ENCODE peak calls at places on chromosomes 3 and 15, in nine cellular contexts. J is mucosa of descending colon; T is Caco-2; C is cardiac muscle cell; K is IMR-90; V is pancreas; Q is naive thymus-derived CD4-positive, alpha-beta T cell; D is Panc1; Y is ovary. I is an unnamed sample.

GRCh38 chr15:88647362-88648105 is 8.7 kb downstream of the ISG20 start:
- DNase-seq in J (no peak), T (no peak), C (no peak), K (no peak), V (peak; percentile 78), Q (peak; percentile 20), D (no peak), Y (no peak), I (no peak)

GRCh38 chr3:105527949-105528348 is 161.2 kb downstream of the ALCAM start:
- DNase-seq in J (no peak), T (no peak), C (no peak), K (peak; percentile 49), V (no peak), Q (no peak), D (no peak), Y (no peak), I (no peak)

GRCh38 chr15:99763827-99764226 is 30.6 kb upstream of the LYSMD4 start:
- DNase-seq in J (no peak), T (no peak), C (no peak), K (no peak), V (no peak), Q (no peak), D (no peak), Y (no peak), I (no peak)

GRCh38 chr3:141797819-141798405 is 34.7 kb downstream of the GRK7 start:
- DNase-seq in J (no peak), T (no peak), C (no peak), K (no peak), V (no peak), Q (no peak), D (no peak), Y (peak; percentile 30), I (no peak)

GRCh38 chr3:98961161-98962155 is 60.0 kb upstream of the DCBLD2 start:
- DNase-seq in J (no peak), T (no peak), C (no peak), K (peak; percentile 88), V (no peak), Q (no peak), D (no peak), Y (no peak), I (no peak)

GRCh38 chr3:107416138-107416537 is 38.9 kb downstream of the CCDC54 start:
- DNase-seq in J (no peak), T (no peak), C (peak; percentile 12), K (peak; percentile 16), V (no peak), Q (no peak), D (no peak), Y (no peak), I (no peak)

GRCh38 chr15:75591655-75592364 is 12.7 kb upstream of the PTPN9 start:
- DNase-seq in J (no peak), T (peak; percentile 61), C (peak; percentile 38), K (no peak), V (no peak), Q (no peak), D (no peak), Y (no peak), I (no peak)

GRCh38 chr3:183845608-183846288 is 20.4 kb upstream of the MAP6D1 start:
- DNase-seq in J (no peak), T (peak; percentile 15), C (no peak), K (peak; percentile 31), V (no peak), Q (no peak), D (no peak), Y (no peak), I (no peak)

GRCh38 chr3:174125267-174125844 is 727.8 kb downstream of the NLGN1 start:
- DNase-seq in J (no peak), T (peak; percentile 32), C (peak; percentile 64), K (peak; percentile 65), V (no peak), Q (no peak), D (no peak), Y (no peak), I (no peak)

GRCh38 chr3:128060473-128061381 is 8.5 kb downstream of the SEC61A1 start:
- DNase-seq in J (no peak), T (no peak), C (no peak), K (peak; percentile 100), V (no peak), Q (no peak), D (no peak), Y (no peak), I (no peak)

GRCh38 chr15:72554471-72555425 is 80.6 kb downstream of the ARIH1 start:
- DNase-seq in J (no peak), T (no peak), C (no peak), K (peak; percentile 84), V (no peak), Q (peak; percentile 24), D (no peak), Y (no peak), I (no peak)

GRCh38 chr15:73876779-73877178 is 3.4 kb downstream of the TBC1D21 start:
- DNase-seq in J (no peak), T (peak; percentile 28), C (no peak), K (no peak), V (no peak), Q (no peak), D (no peak), Y (no peak), I (no peak)

GRCh38 chr15:57320543-57321220 is 55.6 kb upstream of the CGNL1 start:
- DNase-seq in J (no peak), T (no peak), C (no peak), K (peak; percentile 38), V (no peak), Q (no peak), D (no peak), Y (no peak), I (no peak)

GRCh38 chr15:87871130-87871737 is 385.3 kb downstream of the NTRK3 start:
- DNase-seq in J (no peak), T (no peak), C (no peak), K (peak; percentile 55), V (no peak), Q (no peak), D (no peak), Y (no peak), I (no peak)

GRCh38 chr3:135918600-135918999 is 46.9 kb upstream of the PPP2R3A start:
- DNase-seq in J (no peak), T (peak; percentile 4), C (peak; percentile 50), K (peak; percentile 67), V (no peak), Q (no peak), D (no peak), Y (no peak), I (no peak)

GRCh38 chr3:99767341-99767740 is 50.3 kb upstream of the CMSS1 start:
- DNase-seq in J (no peak), T (no peak), C (no peak), K (no peak), V (no peak), Q (no peak), D (no peak), Y (no peak), I (no peak)

DNA sequence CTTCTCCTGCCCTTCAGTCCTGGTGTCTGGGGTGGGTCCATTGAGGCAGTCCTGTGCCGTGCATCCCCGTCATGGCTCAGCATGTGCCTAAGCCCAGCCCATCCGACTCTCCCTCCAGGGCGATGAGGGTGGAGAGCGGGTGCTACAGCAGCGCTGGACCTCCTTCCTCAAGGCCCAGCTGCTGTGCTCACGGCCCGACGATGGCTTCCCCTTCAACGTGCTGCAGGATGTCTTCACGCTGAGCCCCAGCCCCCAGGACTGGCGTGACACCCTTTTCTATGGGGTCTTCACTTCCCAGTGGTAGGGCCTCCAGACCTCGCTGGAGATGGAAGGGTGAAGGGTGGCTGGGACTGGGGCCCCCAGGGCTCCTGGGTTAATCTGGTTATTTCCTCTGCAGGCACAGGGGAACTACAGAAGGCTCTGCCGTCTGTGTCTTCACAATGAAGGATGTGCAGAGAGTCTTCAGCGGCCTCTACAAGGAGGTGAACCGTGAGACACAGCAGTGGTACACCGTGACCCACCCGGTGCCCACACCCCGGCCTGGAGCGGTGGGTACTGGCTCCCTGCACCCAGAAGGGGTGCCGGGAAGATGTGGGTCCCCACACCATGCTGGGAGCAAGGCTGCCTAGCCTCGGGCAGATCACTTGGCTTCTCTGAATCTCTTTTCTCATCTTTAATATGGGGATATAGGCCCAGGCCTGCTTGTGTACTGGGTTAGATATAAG is 10.1 kb downstream of the CIB1 start:
- DNase-seq in J (peak; percentile 43), T (no peak), C (no peak), K (no peak), V (no peak), Q (no peak), D (no peak), Y (no peak), I (no peak)
- H3K36me3 ChIP-seq in J (peaks cover 9% of the 10 kb centered on the region), T (no peaks in the 10 kb centered on the region), C (peaks cover 30% of the 10 kb centered on the region), K (peaks cover 39% of the 10 kb centered on the region), V (peaks cover 57% of the 10 kb centered on the region), Q (peaks cover 2% of the 10 kb centered on the region), D (peaks cover 29% of the 10 kb centered on the region), Y (no peaks in the 10 kb centered on the region), I (peaks cover 3% of the 10 kb centered on the region)

DNA sequence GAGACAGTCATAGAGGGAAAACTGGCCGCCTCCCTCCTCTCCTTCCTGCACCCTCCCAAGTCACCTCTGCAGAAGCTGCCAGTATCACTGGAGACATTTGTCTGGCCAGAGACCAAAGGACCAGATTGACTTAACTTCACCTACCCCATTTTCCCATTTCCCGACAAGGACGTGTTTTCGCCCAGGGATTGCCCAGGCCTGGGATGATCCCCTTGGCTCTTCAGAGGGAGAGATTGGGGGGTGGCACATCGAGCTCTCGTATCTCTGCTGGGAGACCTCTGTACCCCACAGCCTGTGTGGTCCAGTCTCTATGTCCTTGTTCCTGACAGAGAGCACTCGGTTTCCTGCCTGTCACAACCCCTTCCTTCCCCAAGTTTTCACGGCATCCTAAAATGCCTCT is 31.4 kb downstream of the RGMA start:
- DNase-seq in J (no peak), T (no peak), C (no peak), K (no peak), V (no peak), Q (no peak), D (no peak), Y (no peak), I (no peak)
- H3K4me1 ChIP-seq in J (peaks cover 5% of the 10 kb centered on the region), T (no peaks in the 10 kb centered on the region), C (peaks cover 13% of the 10 kb centered on the region), K (peaks cover 1% of the 10 kb centered on the region), V (no peaks in the 10 kb centered on the region), Q (no peaks in the 10 kb centered on the region), D (no peaks in the 10 kb centered on the region), Y (peaks cover 11% of the 10 kb centered on the region), I (peaks cover 2% of the 10 kb centered on the region)

GRCh38 chr3:188453431-188454384 is 299.8 kb downstream of the LPP start:
- DNase-seq in J (no peak), T (no peak), C (no peak), K (no peak), V (no peak), Q (no peak), D (no peak), Y (no peak), I (no peak)
- H3K36me3 ChIP-seq in J (no peaks in the 10 kb centered on the region), T (no peaks in the 10 kb centered on the region), C (no peaks in the 10 kb centered on the region), K (peaks cover 2% of the 10 kb centered on the region), V (no peaks in the 10 kb centered on the region), Q (no peaks in the 10 kb centered on the region), D (no peaks in the 10 kb centered on the region), Y (no peaks in the 10 kb centered on the region), I (no peaks in the 10 kb centered on the region)

GRCh38 chr3:131914090-131914691 is 120.6 kb downstream of the CPNE4 start:
- DNase-seq in J (no peak), T (no peak), C (no peak), K (no peak), V (no peak), Q (no peak), D (no peak), Y (no peak), I (no peak)

GRCh38 chr3:131922356-131922755 is 112.5 kb downstream of the CPNE4 start:
- DNase-seq in J (no peak), T (no peak), C (no peak), K (no peak), V (no peak), Q (no peak), D (no peak), Y (no peak), I (no peak)

GRCh38 chr3:131912255-131912654 is 122.6 kb downstream of the CPNE4 start:
- DNase-seq in J (no peak), T (no peak), C (no peak), K (no peak), V (no peak), Q (no peak), D (no peak), Y (no peak), I (no peak)

GRCh38 chr3:131917006-131917405 is 117.8 kb downstream of the CPNE4 start:
- DNase-seq in J (no peak), T (no peak), C (no peak), K (no peak), V (no peak), Q (no peak), D (no peak), Y (no peak), I (no peak)
- H3K4me1 ChIP-seq in J (no peaks in the 10 kb centered on the region), T (no peaks in the 10 kb centered on the region), C (no peaks in the 10 kb centered on the region), K (no peaks in the 10 kb centered on the region), V (no peaks in the 10 kb centered on the region), Q (no peaks in the 10 kb centered on the region), D (no peaks in the 10 kb centered on the region), Y (no peaks in the 10 kb centered on the region), I (no peaks in the 10 kb centered on the region)